ENCODE peak calls at places on chromosomes 2 and 18, in ten cellular contexts. J is M059J; M is stimulated activated CD8-positive, alpha-beta memory T cell treated with anti-CD3 and anti-CD28 coated beads, Interleukin-12 subunit alpha, Interleukin-12 subunit beta, amount 100 ng/mL, for 4 hours; F is amniotic stem cell; R is DMS153; C is WTC11; A is skeletal muscle cell; T is activated T-helper 1 cell treated with Interleukin-2 at 50 U/mL for 16 hours; H is stimulated activated naive CD8-positive, alpha-beta T cell treated with anti-CD3 and anti-CD28 coated beads, Interleukin-15, Interleukin-2, amounts not matched to agents 100 U/mL and 50 U/mL, for 24 hours; B is cardiac muscle cell. Y is an unnamed sample.

GRCh38 chr2:231583982-231584381 is 8.7 kb upstream of the TEX44 start:
- DNase-seq in T (no peak), A (no peak), H (no peak), F (no peak), J (no peak), M (no peak), B (no peak), R (no peak), C (peak), Y (no peak)

GRCh38 chr2:20184067-20184938 is 40.6 kb downstream of the SDC1 start:
- DNase-seq in R (no peak), A (no peak), J (peak), F (peak), C (no peak), H (no peak), T (no peak), B (peak), M (no peak), Y (no peak)

GRCh38 chr2:159290289-159290907 is 3.9 kb upstream of the WDSUB1 start:
- DNase-seq in J (peak), T (no peak), A (peak), F (peak), M (no peak), B (peak), C (no peak), R (peak), H (no peak), Y (no peak)

GRCh38 chr2:236167297-236168109 is 683 bp downstream of the GBX2 start:
- DNase-seq in B (peak), F (no peak), R (peak), C (peak), H (no peak), A (no peak), J (peak), T (no peak), M (no peak), Y (peak)

GRCh38 chr2:7111626-7112025 is 194.4 kb downstream of the RNF144A start:
- DNase-seq in C (no peak), F (peak), J (no peak), M (no peak), B (no peak), A (no peak), R (peak), H (no peak), T (no peak), Y (no peak)

GRCh38 chr2:203328735-203329549 is 748 bp downstream of the ABI2 start:
- DNase-seq in F (peak), H (peak), C (peak), M (peak), A (no peak), R (no peak), B (peak), J (peak), T (peak), Y (peak)

GRCh38 chr18:13035249-13035914 is 44.2 kb downstream of the CEP192 start:
- DNase-seq in R (no peak), J (peak), C (no peak), F (peak), B (no peak), M (no peak), T (no peak), H (no peak), A (no peak), Y (no peak)

GRCh38 chr2:216735086-216735485 is 39.7 kb upstream of the IGFBP5 start:
- DNase-seq in H (no peak), F (no peak), B (peak), R (no peak), A (no peak), C (no peak), T (no peak), M (no peak), J (no peak), Y (peak)

GRCh38 chr2:179622635-179623034 is 238.8 kb downstream of the ZNF385B start:
- DNase-seq in H (no peak), B (no peak), C (no peak), F (no peak), M (no peak), J (no peak), R (no peak), A (no peak), T (no peak), Y (no peak)

GRCh38 chr2:46164581-46165301 is 132.5 kb upstream of the EPAS1 start:
- DNase-seq in J (peak), F (peak), C (no peak), M (no peak), H (no peak), A (peak), B (peak), R (no peak), T (no peak), Y (no peak)

GRCh38 chr18:41170346-41170745 is 784.7 kb upstream of the PIK3C3 start:
- DNase-seq in C (no peak), T (no peak), B (peak), R (no peak), J (peak), H (no peak), A (peak), F (no peak), M (no peak), Y (no peak)

GRCh38 chr2:133884739-133885381 is 316.6 kb upstream of the NCKAP5 start:
- DNase-seq in T (no peak), M (no peak), A (no peak), B (peak), J (peak), F (peak), C (no peak), H (no peak), R (no peak), Y (no peak)

GRCh38 chr2:230330725-230331124 is 3.7 kb downstream of the SP140L start:
- DNase-seq in C (no peak), A (no peak), J (peak), F (no peak), R (no peak), T (no peak), M (no peak), B (peak), H (no peak), Y (no peak)

GRCh38 chr2:238914648-238915015 is 66.7 kb downstream of the TWIST2 start:
- DNase-seq in H (no peak), B (peak), A (no peak), M (no peak), F (peak), R (no peak), J (peak), T (no peak), C (no peak), Y (no peak)

GRCh38 chr2:26782876-26783704 is 2.8 kb upstream of the CENPA start:
- DNase-seq in J (no peak), F (no peak), R (no peak), A (no peak), T (no peak), M (no peak), B (no peak), C (no peak), H (no peak), Y (no peak)

GRCh38 chr2:64035067-64035942 is 16.1 kb upstream of the VPS54 start:
- DNase-seq in R (no peak), A (no peak), H (no peak), B (no peak), J (no peak), C (no peak), M (no peak), T (no peak), F (no peak), Y (no peak)

GRCh38 chr18:71398530-71398929 is 1109.7 kb downstream of the SOCS6 start:
- DNase-seq in C (no peak), M (no peak), B (peak), F (no peak), T (no peak), R (peak), H (no peak), J (no peak), A (no peak), Y (peak)

GRCh38 chr2:71071681-71072398 is 3.4 kb downstream of the NAGK start:
- DNase-seq in M (peak), T (peak), F (no peak), H (peak), A (no peak), C (peak), J (no peak), B (no peak), R (no peak), Y (no peak)

GRCh38 chr2:42663828-42664227 is 95.4 kb downstream of the MTA3 start:
- DNase-seq in F (no peak), C (no peak), B (no peak), H (no peak), A (no peak), R (no peak), T (no peak), J (no peak), M (no peak), Y (no peak)

GRCh38 chr2:230410861-230411464 is 5.0 kb upstream of the SP100 start:
- DNase-seq in F (no peak), C (no peak), B (no peak), J (no peak), R (no peak), M (no peak), T (no peak), A (no peak), H (peak), Y (no peak)

GRCh38 chr2:20934226-20934625 is 109.6 kb downstream of the APOB start:
- DNase-seq in R (no peak), C (no peak), A (no peak), F (no peak), M (no peak), B (no peak), T (no peak), J (no peak), H (no peak), Y (no peak)

GRCh38 chr2:212135739-212136138 is 402.9 kb downstream of the ERBB4 start:
- DNase-seq in H (no peak), R (peak), F (no peak), C (no peak), A (no peak), M (no peak), B (no peak), T (no peak), J (peak), Y (no peak)

GRCh38 chr2:235263205-235264120 is 230.4 kb upstream of the AGAP1 start:
- DNase-seq in A (peak), F (peak), M (no peak), H (no peak), R (peak), C (no peak), J (peak), T (no peak), B (peak), Y (peak)

GRCh38 chr2:29115797-29116781 is 874 bp downstream of the CLIP4 start:
- DNase-seq in T (peak), C (peak), F (peak), R (no peak), B (peak), H (peak), J (peak), M (peak), A (no peak), Y (no peak)

GRCh38 chr2:501130-501529 is 176.1 kb downstream of the TMEM18 start:
- DNase-seq in A (no peak), T (no peak), R (no peak), C (no peak), J (peak), F (no peak), M (no peak), B (no peak), H (no peak), Y (no peak)